ENCODE peak calls at places on chromosome 9, in nine cellular contexts. U is ecto neural progenitor cell, F is activated T-helper 1 cell treated with Interleukin-2 at 50 U/mL for 16 hours, I is ELF-1, M is iPS DF 19.7, X is choroid plexus epithelial cell, Y is HuH-7.5, S is IMR-90, K is lung. O is an unnamed sample.

GRCh38 chr9:36995927-36996471 is 38.1 kb downstream of the PAX5 start:
- DNase-seq in U (peak), F (peak), I (peak), M (peak), X (peak), Y (peak), S (peak), K (no peak), O (peak)

GRCh38 chr9:71762900-71763653 is 5.2 kb downstream of the CEMIP2 start:
- DNase-seq in U (no peak), F (no peak), I (no peak), M (no peak), X (peak), Y (no peak), S (peak), K (no peak), O (no peak)

GRCh38 chr9:92315456-92315855 is 9.7 kb downstream of the NOL8 start:
- DNase-seq in U (no peak), F (no peak), I (no peak), M (no peak), X (no peak), Y (no peak), S (no peak), K (no peak), O (no peak)

GRCh38 chr9:89770779-89771178 is 166.0 kb downstream of the GADD45G start:
- DNase-seq in U (no peak), F (no peak), I (no peak), M (no peak), X (no peak), Y (no peak), S (no peak), K (no peak), O (no peak)

GRCh38 chr9:114894206-114894605 is 36.2 kb downstream of the TNFSF8 start:
- DNase-seq in U (no peak), F (no peak), I (no peak), M (no peak), X (peak), Y (no peak), S (peak), K (no peak), O (no peak)

GRCh38 chr9:33452828-33453271 is 5.5 kb upstream of the AQP3 start:
- DNase-seq in U (peak), F (peak), I (peak), M (peak), X (peak), Y (peak), S (peak), K (peak), O (peak)

GRCh38 chr9:124037790-124038189 is 26.2 kb downstream of the LHX2 start:
- DNase-seq in U (no peak), F (no peak), I (peak), M (no peak), X (peak), Y (no peak), S (no peak), K (no peak), O (peak)

GRCh38 chr9:105007143-105007542 is 79.2 kb upstream of the ABCA1 start:
- DNase-seq in U (no peak), F (no peak), I (no peak), M (no peak), X (peak), Y (no peak), S (peak), K (peak), O (no peak)

GRCh38 chr9:761155-761792 is 80.2 kb upstream of the DMRT1 start:
- DNase-seq in U (no peak), F (no peak), I (no peak), M (no peak), X (peak), Y (peak), S (peak), K (no peak), O (peak)

GRCh38 chr9:27888661-27889295 is 315.5 kb upstream of the C9orf72 start:
- DNase-seq in U (no peak), F (no peak), I (peak), M (no peak), X (peak), Y (no peak), S (no peak), K (no peak), O (peak)

GRCh38 chr9:85263288-85263687 is 478.5 kb downstream of the AGTPBP1 start:
- DNase-seq in U (no peak), F (no peak), I (no peak), M (no peak), X (no peak), Y (no peak), S (no peak), K (no peak), O (no peak)

GRCh38 chr9:113675475-113675941 is 200.6 kb upstream of the ZNF618 start:
- DNase-seq in U (no peak), F (no peak), I (no peak), M (no peak), X (peak), Y (no peak), S (peak), K (peak), O (no peak)

GRCh38 chr9:136665111-136665703 is 2.5 kb downstream of the EGFL7 start:
- DNase-seq in U (peak), F (no peak), I (peak), M (no peak), X (no peak), Y (peak), S (no peak), K (no peak), O (no peak)

GRCh38 chr9:116073826-116074225 is 79.8 kb upstream of the PAPPA start:
- DNase-seq in U (no peak), F (no peak), I (no peak), M (no peak), X (peak), Y (no peak), S (peak), K (no peak), O (no peak)

GRCh38 chr9:111621895-111622480 is 9.1 kb upstream of the DNAJC25 start:
- DNase-seq in U (no peak), F (no peak), I (peak), M (no peak), X (peak), Y (peak), S (peak), K (no peak), O (peak)

GRCh38 chr9:3177921-3178320 is 334.0 kb upstream of the PUM3 start:
- DNase-seq in U (no peak), F (no peak), I (no peak), M (no peak), X (no peak), Y (no peak), S (no peak), K (no peak), O (no peak)

GRCh38 chr9:137139468-137140150 is 655 bp downstream of the GRIN1 start:
- DNase-seq in U (no peak), F (no peak), I (no peak), M (no peak), X (no peak), Y (no peak), S (no peak), K (no peak), O (no peak)

GRCh38 chr9:124280176-124280691 is 22.5 kb downstream of the NEK6 start:
- DNase-seq in U (no peak), F (no peak), I (no peak), M (no peak), X (peak), Y (no peak), S (peak), K (no peak), O (no peak)

GRCh38 chr9:79189511-79189924 is 382.2 kb upstream of the TLE4 start:
- DNase-seq in U (no peak), F (no peak), I (no peak), M (no peak), X (peak), Y (no peak), S (peak), K (no peak), O (no peak)

GRCh38 chr9:130364619-130365322 is 80.0 kb upstream of the ASS1 start:
- DNase-seq in U (no peak), F (no peak), I (peak), M (no peak), X (no peak), Y (no peak), S (no peak), K (no peak), O (no peak)

GRCh38 chr9:16281707-16282106 is 588.8 kb downstream of the BNC2 start:
- DNase-seq in U (no peak), F (no peak), I (no peak), M (no peak), X (no peak), Y (no peak), S (no peak), K (no peak), O (no peak)

GRCh38 chr9:108882052-108882888 is 20.2 kb downstream of the ACTL7A start:
- DNase-seq in U (no peak), F (no peak), I (no peak), M (no peak), X (no peak), Y (no peak), S (no peak), K (no peak), O (no peak)

GRCh38 chr9:5531251-5531972 is 21.1 kb downstream of the PDCD1LG2 start:
- DNase-seq in U (no peak), F (no peak), I (no peak), M (no peak), X (no peak), Y (no peak), S (no peak), K (no peak), O (no peak)

GRCh38 chr9:37034938-37035471 is 937 bp upstream of the PAX5 start:
- DNase-seq in U (peak), F (no peak), I (peak), M (no peak), X (no peak), Y (peak), S (no peak), K (no peak), O (no peak)